ENCODE peak calls at places on chromosomes 11 and 22, in six cellular contexts. One of them, this sample, is unnamed.

GRCh38 chr11:62402226-62402625 is 16.6 kb upstream of the SCGB1A1 start:
- DNase-seq in IMR-90: no peak
- DNase-seq in trophoblast cell: no peak
- DNase-seq in neuronal stem cell: no peak
- DNase-seq in mesenchymal stem cell: no peak
- DNase-seq in H1: no peak
- DNase-seq in this sample: no peak

GRCh38 chr11:61650781-61651571 is 29.2 kb upstream of the DAGLA start:
- DNase-seq in trophoblast cell: no peak
- DNase-seq in H1: peak; percentile 62
- DNase-seq in mesenchymal stem cell: no peak
- DNase-seq in neuronal stem cell: no peak
- DNase-seq in IMR-90: no peak
- DNase-seq in this sample: peak; percentile 90

GRCh38 chr11:1233351-1234053 is 10.6 kb downstream of the MUC5B start:
- DNase-seq in H1: peak; percentile 33
- DNase-seq in trophoblast cell: no peak
- DNase-seq in mesenchymal stem cell: no peak
- DNase-seq in IMR-90: no peak
- DNase-seq in neuronal stem cell: no peak
- DNase-seq in this sample: peak; percentile 18

GRCh38 chr11:36141595-36141994 is 147.6 kb downstream of the COMMD9 start:
- DNase-seq in IMR-90: no peak
- DNase-seq in trophoblast cell: no peak
- DNase-seq in mesenchymal stem cell: no peak
- DNase-seq in neuronal stem cell: no peak
- DNase-seq in H1: no peak
- DNase-seq in this sample: no peak

GRCh38 chr11:78350101-78350645 is 67.4 kb downstream of the GAB2 start:
- DNase-seq in trophoblast cell: no peak
- DNase-seq in IMR-90: peak; percentile 55
- DNase-seq in mesenchymal stem cell: peak; percentile 52
- DNase-seq in H1: no peak
- DNase-seq in neuronal stem cell: no peak
- DNase-seq in this sample: no peak

GRCh38 chr11:84310261-84310660 is 1024.1 kb upstream of the CCDC90B start:
- DNase-seq in IMR-90: no peak
- DNase-seq in trophoblast cell: no peak
- DNase-seq in neuronal stem cell: no peak
- DNase-seq in H1: no peak
- DNase-seq in mesenchymal stem cell: no peak
- DNase-seq in this sample: no peak

GRCh38 chr22:41870786-41871185 is 37.9 kb downstream of the SREBF2 start:
- DNase-seq in mesenchymal stem cell: no peak
- DNase-seq in neuronal stem cell: no peak
- DNase-seq in IMR-90: no peak
- DNase-seq in H1: no peak
- DNase-seq in trophoblast cell: peak; percentile 46
- DNase-seq in this sample: no peak

GRCh38 chr22:39661842-39662676 is 91.5 kb downstream of the CACNA1I start:
- DNase-seq in mesenchymal stem cell: no peak
- DNase-seq in H1: peak; percentile 98
- DNase-seq in trophoblast cell: no peak
- DNase-seq in IMR-90: no peak
- DNase-seq in neuronal stem cell: no peak
- DNase-seq in this sample: peak; percentile 98

GRCh38 chr11:16412525-16413194 is 56.3 kb upstream of the SOX6 start:
- DNase-seq in neuronal stem cell: no peak
- DNase-seq in IMR-90: no peak
- DNase-seq in trophoblast cell: no peak
- DNase-seq in mesenchymal stem cell: no peak
- DNase-seq in H1: no peak
- DNase-seq in this sample: no peak

GRCh38 chr22:31345331-31346254 is 553 bp downstream of the PATZ1 start:
- DNase-seq in neuronal stem cell: peak; percentile 96
- DNase-seq in trophoblast cell: peak; percentile 91
- DNase-seq in H1: peak; percentile 91
- DNase-seq in IMR-90: peak; percentile 83
- DNase-seq in mesenchymal stem cell: peak; percentile 86
- DNase-seq in this sample: peak; percentile 86

GRCh38 chr22:31348766-31349165 is 2.6 kb upstream of the PATZ1 start:
- DNase-seq in mesenchymal stem cell: no peak
- DNase-seq in neuronal stem cell: no peak
- DNase-seq in trophoblast cell: no peak
- DNase-seq in H1: no peak
- DNase-seq in IMR-90: no peak
- DNase-seq in this sample: no peak

GRCh38 chr22:31346733-31347250 is 646 bp upstream of the PATZ1 start:
- DNase-seq in IMR-90: peak; percentile 33
- DNase-seq in mesenchymal stem cell: peak; percentile 75
- DNase-seq in trophoblast cell: peak; percentile 31
- DNase-seq in neuronal stem cell: peak; percentile 65
- DNase-seq in H1: no peak
- DNase-seq in this sample: peak; percentile 79

GRCh38 chr22:31346255-31346732 is at the start of gene PATZ1:
- DNase-seq in IMR-90: peak; percentile 72
- DNase-seq in trophoblast cell: peak; percentile 49
- DNase-seq in neuronal stem cell: peak; percentile 69
- DNase-seq in mesenchymal stem cell: peak; percentile 86
- DNase-seq in H1: no peak
- DNase-seq in this sample: peak; percentile 74

GRCh38 chr22:31347251-31348008 is 1.3 kb upstream of the PATZ1 start:
- DNase-seq in mesenchymal stem cell: peak; percentile 89
- DNase-seq in neuronal stem cell: peak; percentile 58
- DNase-seq in trophoblast cell: peak; percentile 97
- DNase-seq in IMR-90: peak; percentile 62
- DNase-seq in H1: peak; percentile 81
- DNase-seq in this sample: peak; percentile 77
- H2BK5ac ChIP-seq in mesenchymal stem cell: peak overlapping the region; percentile 71
- H2BK5ac ChIP-seq in neuronal stem cell: peak overlapping the region; percentile 96
- H2BK5ac ChIP-seq in trophoblast cell: peak overlapping the region; percentile 96
- H2BK5ac ChIP-seq in IMR-90: peak overlapping the region; percentile 6
- H2BK5ac ChIP-seq in H1: peak overlapping the region; percentile 90
- H2BK5ac ChIP-seq in this sample: no peak overlapping the region

GRCh38 chr11:13064593-13064992 is 55.5 kb downstream of the RASSF10 start:
- DNase-seq in trophoblast cell: no peak
- DNase-seq in neuronal stem cell: no peak
- DNase-seq in IMR-90: no peak
- DNase-seq in mesenchymal stem cell: no peak
- DNase-seq in H1: no peak
- DNase-seq in this sample: no peak

GRCh38 chr11:13061294-13061990 is 52.3 kb downstream of the RASSF10 start:
- DNase-seq in H1: no peak
- DNase-seq in neuronal stem cell: no peak
- DNase-seq in IMR-90: no peak
- DNase-seq in mesenchymal stem cell: no peak
- DNase-seq in trophoblast cell: peak; percentile 75
- DNase-seq in this sample: no peak

GRCh38 chr11:13062115-13062514 is 53.0 kb downstream of the RASSF10 start:
- DNase-seq in IMR-90: no peak
- DNase-seq in trophoblast cell: peak; percentile 66
- DNase-seq in neuronal stem cell: no peak
- DNase-seq in mesenchymal stem cell: no peak
- DNase-seq in H1: no peak
- DNase-seq in this sample: no peak

GRCh38 chr11:13068211-13068610 is 59.1 kb downstream of the RASSF10 start:
- DNase-seq in trophoblast cell: no peak
- DNase-seq in neuronal stem cell: no peak
- DNase-seq in H1: no peak
- DNase-seq in IMR-90: no peak
- DNase-seq in mesenchymal stem cell: no peak
- DNase-seq in this sample: no peak

DNA sequence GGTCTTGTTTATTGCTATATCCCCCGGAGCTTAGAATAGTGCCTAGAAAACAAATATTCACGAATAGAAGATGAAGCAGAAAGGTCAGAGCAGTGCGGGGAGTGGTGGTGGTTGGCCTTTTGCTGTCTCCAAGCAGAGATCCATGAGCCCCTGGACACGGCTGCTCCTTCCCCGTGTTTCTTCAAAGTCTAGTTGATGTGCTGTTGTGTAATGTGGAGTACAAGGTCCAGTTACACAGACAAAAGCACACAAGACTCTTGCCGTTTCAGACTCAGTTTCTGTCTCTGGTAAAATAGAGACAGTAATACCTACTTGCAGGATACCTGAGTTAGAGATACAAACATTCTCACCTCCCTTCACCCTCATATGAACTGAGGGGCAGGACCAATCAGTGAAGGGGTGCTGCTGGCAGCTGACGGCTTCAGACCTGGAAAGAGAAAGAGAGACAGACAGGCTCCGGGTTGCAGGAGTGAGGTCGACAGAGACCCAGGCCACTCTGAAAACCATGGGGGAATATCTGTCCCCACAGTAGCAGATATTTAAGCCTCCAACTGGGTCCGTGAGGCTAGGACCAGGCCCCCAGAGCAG is 56.2 kb downstream of the RASSF10 start:
- DNase-seq in IMR-90: no peak
- DNase-seq in trophoblast cell: no peak
- DNase-seq in neuronal stem cell: no peak
- DNase-seq in H1: no peak
- DNase-seq in mesenchymal stem cell: no peak
- DNase-seq in this sample: no peak
- H2AFZ ChIP-seq in IMR-90: no peak overlapping the region
- H2AFZ ChIP-seq in trophoblast cell: no peak overlapping the region
- H2AFZ ChIP-seq in neuronal stem cell: no peak overlapping the region
- H2AFZ ChIP-seq in H1: peak overlapping the region; percentile 57
- H2AFZ ChIP-seq in mesenchymal stem cell: no peak overlapping the region
- H2AFZ ChIP-seq in this sample: no peak overlapping the region

DNA sequence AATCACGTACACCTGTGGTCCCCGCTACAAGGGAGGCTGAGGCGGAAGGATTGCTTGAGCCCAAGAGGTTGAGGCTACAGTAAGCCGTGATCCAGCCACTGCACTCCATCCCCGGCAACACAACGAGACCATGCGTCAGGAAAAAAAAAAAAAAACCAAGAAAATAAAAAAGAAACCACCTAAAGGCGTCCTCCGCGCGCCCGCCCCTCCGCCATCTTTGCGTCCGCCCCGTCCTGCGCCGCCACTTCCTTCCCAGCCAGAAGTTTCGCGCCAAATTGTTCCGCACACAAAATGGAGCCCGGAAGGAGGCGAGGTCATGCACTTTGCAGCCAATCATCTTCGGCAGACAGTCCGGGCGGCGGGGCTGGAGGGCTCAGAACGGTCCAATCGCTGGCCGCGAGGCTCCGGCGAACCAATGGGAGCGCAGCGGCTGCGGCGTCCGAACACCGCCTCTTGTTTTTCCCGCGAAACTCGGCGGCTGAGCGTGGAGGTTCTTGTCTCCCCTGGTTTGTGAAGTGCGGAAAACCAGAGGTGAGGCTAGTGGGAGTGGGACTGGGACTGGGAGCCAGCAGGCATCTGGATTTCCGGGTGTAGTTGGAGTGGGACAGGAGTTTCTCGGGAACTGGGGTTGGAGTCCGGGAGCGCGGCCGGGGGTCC is at the start of gene MCM5:
- DNase-seq in neuronal stem cell: peak; percentile 95
- DNase-seq in H1: peak; percentile 95
- DNase-seq in trophoblast cell: peak; percentile 99
- DNase-seq in IMR-90: peak; percentile 96
- DNase-seq in mesenchymal stem cell: peak; percentile 97
- DNase-seq in this sample: peak; percentile 97
- H2BK5ac ChIP-seq in neuronal stem cell: peak within 1 kb of the TSS; percentile 79
- H2BK5ac ChIP-seq in H1: peak within 1 kb of the TSS; percentile 97
- H2BK5ac ChIP-seq in trophoblast cell: peak within 1 kb of the TSS; percentile 45
- H2BK5ac ChIP-seq in IMR-90: peak within 1 kb of the TSS; percentile 25
- H2BK5ac ChIP-seq in mesenchymal stem cell: no peak within 1 kb of the TSS
- H2BK5ac ChIP-seq in this sample: peak within 1 kb of the TSS; percentile 100

GRCh38 chr11:70455354-70455753 is 57.0 kb downstream of the CTTN start:
- DNase-seq in IMR-90: no peak
- DNase-seq in neuronal stem cell: no peak
- DNase-seq in H1: no peak
- DNase-seq in trophoblast cell: no peak
- DNase-seq in mesenchymal stem cell: no peak
- DNase-seq in this sample: no peak
- H2AFZ ChIP-seq in IMR-90: no peak overlapping the region
- H2AFZ ChIP-seq in neuronal stem cell: no peak overlapping the region
- H2AFZ ChIP-seq in H1: no peak overlapping the region
- H2AFZ ChIP-seq in trophoblast cell: no peak overlapping the region
- H2AFZ ChIP-seq in mesenchymal stem cell: no peak overlapping the region
- H2AFZ ChIP-seq in this sample: no peak overlapping the region